ENCODE peak calls at places on chromosomes 13 and 19, in seven cellular contexts. M, O, Z, E, I, B and F are unnamed samples.

GRCh38 chr19:7789447-7789846 is 26.4 kb downstream of the CLEC4M start:
- DNase-seq in E (no peak), Z (no peak), O (no peak), B (peak; percentile 28), I (no peak), M (no peak), F (no peak)

GRCh38 chr13:35512271-35512920 is 35.9 kb upstream of the MAB21L1 start:
- DNase-seq in M (peak; percentile 99), Z (no peak), I (no peak), E (no peak), O (no peak), B (no peak), F (no peak)

GRCh38 chr19:18432275-18433038 is 5.5 kb downstream of the ISYNA1 start:
- DNase-seq in B (no peak), E (no peak), O (no peak), Z (no peak), I (no peak), M (no peak), F (no peak)

GRCh38 chr19:15323496-15324235 is 8.7 kb downstream of the BRD4 start:
- DNase-seq in E (peak; percentile 68), M (peak; percentile 34), B (no peak), Z (peak; percentile 36), I (peak; percentile 55), O (no peak), F (no peak)

GRCh38 chr13:80955487-80955886 is 614.6 kb upstream of the SPRY2 start:
- DNase-seq in E (no peak), O (no peak), M (peak; percentile 42), B (no peak), I (no peak), Z (no peak), F (no peak)

GRCh38 chr19:39745645-39746044 is 7.8 kb upstream of the CLC start:
- DNase-seq in E (no peak), O (no peak), M (no peak), Z (no peak), B (no peak), I (no peak), F (no peak)

GRCh38 chr13:76886292-76887061 is at the start of gene KCTD12:
- DNase-seq in I (peak; percentile 94), Z (peak; percentile 89), B (peak; percentile 65), E (peak; percentile 73), M (peak; percentile 85), O (peak; percentile 59), F (peak; percentile 68)

GRCh38 chr13:29909975-29910674 is 59.7 kb upstream of the UBL3 start:
- DNase-seq in Z (no peak), M (peak; percentile 60), E (no peak), I (no peak), B (no peak), O (no peak), F (no peak)

GRCh38 chr13:75319244-75319643 is 162.7 kb downstream of the TBC1D4 start:
- DNase-seq in M (peak; percentile 63), Z (no peak), I (no peak), B (no peak), O (no peak), E (no peak), F (no peak)

GRCh38 chr19:8486661-8487136 is 15.7 kb downstream of the PRAM1 start:
- DNase-seq in Z (no peak), I (no peak), E (no peak), M (no peak), B (no peak), O (no peak), F (no peak)

GRCh38 chr19:15283141-15283885 is 49.0 kb downstream of the BRD4 start:
- DNase-seq in M (peak; percentile 82), E (no peak), B (no peak), O (no peak), Z (peak; percentile 82), I (no peak), F (no peak)

GRCh38 chr13:49635599-49636433 is 7.5 kb downstream of the ARL11 start:
- DNase-seq in Z (no peak), M (peak; percentile 69), E (no peak), B (peak; percentile 21), O (peak; percentile 59), I (no peak), F (no peak)

GRCh38 chr13:100210966-100211710 is 122.2 kb downstream of the PCCA start:
- DNase-seq in B (no peak), I (no peak), O (no peak), E (no peak), M (peak; percentile 80), Z (no peak), F (no peak)

GRCh38 chr19:41528106-41528505 is 47.9 kb upstream of the CEACAM21 start:
- DNase-seq in O (no peak), M (no peak), B (no peak), E (no peak), I (no peak), Z (no peak), F (no peak)

GRCh38 chr13:44112700-44113329 is 233.1 kb downstream of the LACC1 start:
- DNase-seq in I (no peak), B (no peak), O (peak; percentile 40), E (no peak), M (no peak), Z (no peak), F (no peak)

GRCh38 chr19:58417071-58417470 is 8.6 kb downstream of the ZNF584 start:
- DNase-seq in I (no peak), B (no peak), O (no peak), M (no peak), E (no peak), Z (no peak), F (no peak)

GRCh38 chr13:25908390-25908789 is 143.4 kb downstream of the SHISA2 start:
- DNase-seq in B (no peak), O (no peak), M (no peak), E (no peak), Z (no peak), I (no peak), F (no peak)

GRCh38 chr13:25910243-25910642 is 141.6 kb downstream of the SHISA2 start:
- DNase-seq in B (no peak), I (no peak), M (no peak), O (no peak), Z (no peak), E (no peak), F (no peak)

GRCh38 chr13:25912961-25913360 is 138.9 kb downstream of the SHISA2 start:
- DNase-seq in E (no peak), Z (no peak), M (no peak), I (no peak), O (no peak), B (no peak), F (no peak)

GRCh38 chr13:25906211-25906661 is 145.6 kb downstream of the SHISA2 start:
- DNase-seq in I (no peak), Z (no peak), E (no peak), O (no peak), B (no peak), M (no peak), F (no peak)

GRCh38 chr13:25911020-25911419 is 140.8 kb downstream of the SHISA2 start:
- DNase-seq in B (no peak), Z (no peak), I (no peak), E (no peak), O (no peak), M (no peak), F (no peak)
- H3K27me3 ChIP-seq in B (no peaks in the 10 kb centered on the region), Z (no peaks in the 10 kb centered on the region), I (no peaks in the 10 kb centered on the region), E (no peaks in the 10 kb centered on the region), O (no peaks in the 10 kb centered on the region), M (no peaks in the 10 kb centered on the region), F (no peaks in the 10 kb centered on the region)

GRCh38 chr13:64087624-64088023 is 2672.0 kb upstream of the PCDH20 start:
- DNase-seq in O (no peak), Z (no peak), E (no peak), I (no peak), B (no peak), M (no peak), F (no peak)
- H3K27ac ChIP-seq in O (no peak overlapping the region), Z (no peak overlapping the region), E (no peak overlapping the region), I (no peak overlapping the region), B (no peak overlapping the region), M (no peak overlapping the region), F (no peak overlapping the region)

GRCh38 chr13:94708971-94709614 is 3.3 kb downstream of the SOX21 start:
- DNase-seq in E (no peak), I (no peak), O (no peak), B (no peak), Z (no peak), M (no peak), F (no peak)
- H3K27me3 ChIP-seq in E (peaks cover 81% of the 10 kb centered on the region), I (peaks cover 97% of the 10 kb centered on the region), O (peaks cover 60% of the 10 kb centered on the region), B (peaks cover 54% of the 10 kb centered on the region), Z (peaks cover 50% of the 10 kb centered on the region), M (peaks cover 78% of the 10 kb centered on the region), F (peaks cover 47% of the 10 kb centered on the region)

GRCh38 chr13:39417131-39417530 is 185.9 kb downstream of the LHFPL6 start:
- DNase-seq in M (no peak), I (no peak), O (no peak), Z (no peak), B (no peak), E (no peak), F (no peak)

GRCh38 chr13:39419866-39420265 is 183.1 kb downstream of the LHFPL6 start:
- DNase-seq in B (no peak), O (no peak), I (no peak), E (no peak), M (no peak), Z (no peak), F (no peak)

GRCh38 chr13:39417643-39418042 is 185.3 kb downstream of the LHFPL6 start:
- DNase-seq in I (no peak), O (no peak), B (no peak), M (peak; percentile 85), E (no peak), Z (no peak), F (no peak)

GRCh38 chr13:39418424-39418823 is 184.6 kb downstream of the LHFPL6 start:
- DNase-seq in B (no peak), M (no peak), Z (no peak), O (no peak), I (no peak), E (no peak), F (no peak)

GRCh38 chr13:39419068-39419467 is 183.9 kb downstream of the LHFPL6 start:
- DNase-seq in Z (no peak), M (no peak), B (no peak), I (no peak), O (no peak), E (no peak), F (no peak)
- H3K27ac ChIP-seq in Z (no peak overlapping the region), M (no peak overlapping the region), B (no peak overlapping the region), I (no peak overlapping the region), O (no peak overlapping the region), E (no peak overlapping the region), F (no peak overlapping the region)

DNA sequence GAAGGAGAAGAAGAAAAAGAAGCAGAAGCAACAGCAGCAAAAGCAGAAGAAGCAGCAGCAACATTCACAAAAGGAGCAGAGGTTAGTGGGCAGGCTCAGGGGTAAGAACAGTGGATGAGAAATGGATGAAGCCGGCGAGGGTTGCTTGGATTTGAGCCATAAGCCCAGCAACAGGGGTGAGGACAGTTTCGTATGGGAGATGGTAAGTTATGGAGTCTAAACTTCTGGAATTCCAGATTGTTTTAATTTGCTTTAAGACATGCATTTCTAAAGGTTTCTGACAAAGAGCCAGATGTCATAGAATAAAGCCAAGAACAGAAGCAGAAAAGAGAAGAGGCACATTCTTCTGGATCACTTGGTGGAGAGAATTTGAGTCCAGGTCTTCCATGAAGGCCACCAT is 76.5 kb downstream of the TNFSF11 start:
- DNase-seq in O (no peak), M (no peak), Z (no peak), B (no peak), E (no peak), I (no peak), F (no peak)
- H3K27me3 ChIP-seq in O (no peaks in the 10 kb centered on the region), M (peaks cover 5% of the 10 kb centered on the region), Z (no peaks in the 10 kb centered on the region), B (peaks cover 5% of the 10 kb centered on the region), E (no peaks in the 10 kb centered on the region), I (no peaks in the 10 kb centered on the region), F (no peaks in the 10 kb centered on the region)